ENCODE peak calls at places on chromosomes 5 and 9, in eight cellular contexts. G is sigmoid colon, M is colonic mucosa, K is GM23338, J is OCI-LY7, A is Peyer's patch, F is uterus, O is tibial artery. B is an unnamed sample.

GRCh38 chr9:98147582-98147981 is 28.6 kb upstream of the TRIM14 start:
- DNase-seq in O (no peak), M (no peak), G (no peak), J (no peak), A (no peak), F (no peak), K (no peak), B (no peak)

GRCh38 chr5:9173281-9174048 is 372.4 kb downstream of the SEMA5A start:
- DNase-seq in A (no peak), O (no peak), F (no peak), M (no peak), J (no peak), G (no peak), K (no peak), B (no peak)

GRCh38 chr9:106704056-106704625 is 158.8 kb upstream of the ZNF462 start:
- DNase-seq in J (no peak), A (no peak), O (no peak), M (no peak), K (no peak), G (no peak), F (no peak), B (no peak)

GRCh38 chr5:141637266-141637692 is 482 bp downstream of the RELL2 start:
- DNase-seq in F (no peak), A (no peak), G (no peak), O (no peak), M (peak; percentile 55), J (peak; percentile 64), K (peak; percentile 60), B (peak; percentile 77)

GRCh38 chr5:53276825-53277224 is 167.3 kb upstream of the MOCS2 start:
- DNase-seq in M (no peak), F (no peak), K (no peak), J (no peak), O (no peak), A (no peak), G (no peak), B (no peak)

GRCh38 chr5:89330087-89330486 is 447.1 kb upstream of the MEF2C start:
- DNase-seq in M (no peak), A (no peak), G (no peak), J (no peak), K (no peak), O (no peak), F (no peak), B (no peak)

GRCh38 chr5:170787216-170787615 is 3.7 kb downstream of the GABRP start:
- DNase-seq in O (no peak), A (no peak), G (no peak), F (no peak), K (no peak), M (no peak), J (no peak), B (no peak)

GRCh38 chr5:73338201-73339126 is 110.1 kb downstream of the FOXD1 start:
- DNase-seq in M (no peak), A (no peak), K (peak; percentile 12), F (no peak), O (no peak), J (no peak), G (no peak), B (no peak)

GRCh38 chr5:124732891-124733670 is 13.4 kb downstream of the ZNF608 start:
- DNase-seq in G (no peak), J (no peak), K (no peak), A (no peak), F (no peak), O (no peak), M (no peak), B (peak; percentile 42)

DNA sequence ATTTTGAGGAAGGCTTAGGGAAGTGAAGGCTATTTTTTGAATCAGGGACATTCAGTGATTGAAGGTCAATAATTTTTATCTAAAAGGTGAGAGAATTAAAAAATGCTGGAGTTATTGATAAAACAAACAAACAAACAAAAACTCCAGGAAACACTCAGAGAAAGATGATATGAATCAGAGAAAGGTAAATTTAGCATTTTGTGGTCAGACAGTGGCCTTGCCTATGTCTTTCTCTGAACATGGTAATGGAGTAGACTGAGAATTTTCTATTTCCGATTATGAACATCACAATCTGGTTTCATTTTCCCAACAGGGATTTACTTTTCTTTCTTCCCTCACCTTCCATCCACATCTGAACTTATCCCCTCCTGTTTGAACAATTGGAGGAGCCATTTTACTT is 353.6 kb upstream of the RIOK2 start:
- DNase-seq in G (no peak), O (no peak), J (no peak), A (no peak), K (no peak), F (no peak), M (no peak), B (no peak)
- TF ChIP-seq CTCF in G (no peak), O (no peak), J (no peak), A (no peak), K (no peak), F (no peak), M (no peak), B (no peak)

GRCh38 chr5:1554410-1554967 is 30.7 kb upstream of the LPCAT1 start:
- DNase-seq in K (no peak), O (peak; percentile 55), M (peak; percentile 12), G (no peak), J (no peak), A (peak; percentile 20), F (no peak), B (no peak)

GRCh38 chr5:1555011-1555807 is 31.4 kb upstream of the LPCAT1 start:
- DNase-seq in A (peak; percentile 48), G (peak; percentile 54), J (no peak), M (peak; percentile 28), F (no peak), O (peak; percentile 51), K (no peak), B (no peak)

GRCh38 chr5:1552469-1553255 is 28.9 kb upstream of the LPCAT1 start:
- DNase-seq in K (peak; percentile 44), A (peak; percentile 44), M (peak; percentile 22), G (peak; percentile 85), O (peak; percentile 78), J (no peak), F (no peak), B (no peak)

GRCh38 chr5:1551913-1552312 is 28.2 kb upstream of the LPCAT1 start:
- DNase-seq in G (peak; percentile 37), O (peak; percentile 62), M (no peak), F (no peak), J (no peak), K (no peak), A (peak; percentile 15), B (no peak)

DNA sequence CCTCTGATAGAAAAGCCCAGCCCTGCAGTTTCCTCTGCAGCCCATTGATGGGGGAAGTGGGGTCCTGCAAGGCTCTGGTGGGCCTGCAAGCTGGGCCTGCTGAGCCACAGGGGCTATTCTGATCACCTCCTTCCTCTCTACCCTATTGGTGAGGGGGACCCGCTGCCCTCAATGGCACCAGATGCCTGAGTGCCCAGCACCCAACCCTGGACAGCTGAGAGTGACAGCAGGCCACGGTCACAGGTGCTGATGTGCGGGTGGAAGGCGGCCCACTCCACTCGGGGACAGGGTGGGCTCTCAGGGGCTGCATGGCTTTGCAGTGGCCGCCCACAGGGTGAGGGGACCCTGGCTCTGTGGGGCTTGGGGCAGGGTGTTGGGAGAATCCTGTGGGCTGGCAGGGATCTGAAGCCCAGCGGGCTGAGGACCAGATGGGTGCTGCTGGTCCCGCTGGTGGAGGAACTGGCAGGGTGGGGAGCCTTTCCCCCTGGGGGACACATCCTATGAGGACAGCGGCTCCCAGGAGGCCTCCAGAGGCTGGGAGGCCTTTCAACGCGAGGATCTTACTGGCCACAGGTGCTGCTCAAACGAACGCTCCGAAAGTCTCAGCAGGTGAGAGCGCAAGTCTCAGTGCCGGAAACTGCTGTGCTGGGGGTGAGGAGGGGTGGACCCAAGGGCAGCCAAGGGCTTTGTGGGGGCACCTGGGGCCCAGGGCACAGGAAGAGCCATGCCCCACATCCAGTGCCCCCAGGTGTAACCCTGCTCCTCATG is 30.1 kb upstream of the LPCAT1 start:
- DNase-seq in G (peak; percentile 58), M (no peak), K (no peak), O (peak; percentile 58), A (peak; percentile 24), J (no peak), F (no peak), B (no peak)
- H3K36me3 ChIP-seq in G (no peaks in the 10 kb centered on the region), M (no peaks in the 10 kb centered on the region), K (no peaks in the 10 kb centered on the region), O (no peaks in the 10 kb centered on the region), A (no peaks in the 10 kb centered on the region), J (no peaks in the 10 kb centered on the region), F (no peaks in the 10 kb centered on the region), B (no peaks in the 10 kb centered on the region)

DNA sequence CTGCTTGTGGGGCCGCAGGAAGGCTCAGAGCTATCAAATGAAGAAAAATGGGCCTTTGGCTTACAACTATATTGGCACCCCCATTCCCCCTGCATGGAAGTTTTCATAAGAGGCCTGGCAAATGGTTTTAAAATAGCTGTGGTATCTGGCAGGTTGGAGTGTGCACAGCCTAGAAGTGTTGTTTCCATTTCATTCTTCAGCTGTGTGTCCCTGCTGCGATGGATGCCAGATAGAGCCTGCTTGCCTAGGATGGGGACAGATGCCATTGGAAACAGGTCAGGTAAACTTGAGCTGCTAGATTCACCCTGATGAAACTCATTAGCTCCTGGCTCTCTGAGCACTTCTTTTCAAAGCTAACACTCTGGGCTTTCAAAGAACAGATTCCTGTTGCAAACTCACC is 183.3 kb downstream of the IRX1 start:
- DNase-seq in J (no peak), K (no peak), O (no peak), F (no peak), A (no peak), M (no peak), G (no peak), B (no peak)
- H3K27ac ChIP-seq in J (no peak overlapping the region), K (no peak overlapping the region), O (no peak overlapping the region), F (no peak overlapping the region), A (no peak overlapping the region), M (no peak overlapping the region), G (no peak overlapping the region), B (no peak overlapping the region)

GRCh38 chr9:76911971-76912370 is 6.1 kb upstream of the PRUNE2 start:
- DNase-seq in F (no peak), O (no peak), J (no peak), A (no peak), K (no peak), G (no peak), M (no peak), B (no peak)
- TF ChIP-seq CTCF in F (no peak), O (no peak), J (no peak), A (no peak), K (no peak), G (no peak), M (no peak), B (no peak)

DNA sequence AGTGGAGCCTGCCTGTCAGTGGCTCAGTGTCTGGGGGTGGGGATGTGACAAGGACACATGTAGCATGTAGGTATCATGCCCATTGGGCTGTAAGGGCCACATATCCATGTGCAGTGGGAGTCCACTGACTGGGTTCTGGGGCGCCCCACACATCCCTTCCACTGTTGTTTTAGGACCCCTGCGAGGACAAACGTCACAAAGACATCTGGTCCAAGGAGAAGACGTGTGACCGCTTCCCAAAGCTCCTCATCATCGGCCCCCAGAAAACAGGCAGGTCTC is 33.4 kb downstream of the NDST1 start:
- DNase-seq in F (no peak), K (no peak), M (no peak), A (no peak), O (no peak), G (no peak), J (no peak), B (no peak)
- H3K36me3 ChIP-seq in F (no peaks in the 10 kb centered on the region), K (peaks cover 24% of the 10 kb centered on the region), M (no peaks in the 10 kb centered on the region), A (no peaks in the 10 kb centered on the region), O (peaks cover 93% of the 10 kb centered on the region), G (peaks cover 20% of the 10 kb centered on the region), J (peaks cover 54% of the 10 kb centered on the region), B (peaks cover 96% of the 10 kb centered on the region)

B was measured in endodermal cell.